ENCODE peak calls at places on chromosomes 3 and 15, in four cellular contexts. One of them, this sample, is unnamed.
A peak's percentile ranks its signal among the peaks of the same experiment; 100 is the strongest.

GRCh38 chr3:104933981-104934380 is 432.7 kb upstream of the ALCAM start:
- DNase-seq in stomach: no peak
- DNase-seq in ovary: no peak
- DNase-seq in heart left ventricle: no peak
- DNase-seq in this sample: no peak

GRCh38 chr3:73727854-73728253 is 103.1 kb upstream of the PDZRN3 start:
- DNase-seq in stomach: no peak
- DNase-seq in ovary: no peak
- DNase-seq in heart left ventricle: no peak
- DNase-seq in this sample: no peak

GRCh38 chr15:46296797-46297196 is 662.0 kb downstream of the SQOR start:
- DNase-seq in stomach: no peak
- DNase-seq in ovary: no peak
- DNase-seq in heart left ventricle: no peak
- DNase-seq in this sample: no peak

GRCh38 chr3:160676547-160677303 is at the start of gene ARL14:
- DNase-seq in stomach: peak; percentile 39
- DNase-seq in ovary: no peak
- DNase-seq in heart left ventricle: no peak
- DNase-seq in this sample: no peak

GRCh38 chr15:100759116-100759515 is 120.5 kb upstream of the ALDH1A3 start:
- DNase-seq in stomach: no peak
- DNase-seq in ovary: no peak
- DNase-seq in heart left ventricle: no peak
- DNase-seq in this sample: peak; percentile 36

GRCh38 chr3:180319461-180319860 is 282.5 kb upstream of the TTC14 start:
- DNase-seq in stomach: no peak
- DNase-seq in ovary: no peak
- DNase-seq in heart left ventricle: no peak
- DNase-seq in this sample: no peak

GRCh38 chr15:63156086-63156707 is 1.1 kb downstream of the RPS27L start:
- DNase-seq in stomach: no peak
- DNase-seq in ovary: no peak
- DNase-seq in heart left ventricle: no peak
- DNase-seq in this sample: no peak

GRCh38 chr3:60339310-60339709 is 911.9 kb downstream of the FHIT start:
- DNase-seq in stomach: no peak
- DNase-seq in ovary: no peak
- DNase-seq in heart left ventricle: no peak
- DNase-seq in this sample: no peak

GRCh38 chr15:88878720-88879184 is 16.6 kb downstream of the HAPLN3 start:
- DNase-seq in stomach: peak; percentile 47
- DNase-seq in ovary: no peak
- DNase-seq in heart left ventricle: peak; percentile 40
- DNase-seq in this sample: no peak

GRCh38 chr3:42638339-42638842 is 15.1 kb upstream of the ZBTB47 start:
- DNase-seq in stomach: no peak
- DNase-seq in ovary: no peak
- DNase-seq in heart left ventricle: no peak
- DNase-seq in this sample: no peak

GRCh38 chr3:129207347-129207947 is 23.8 kb upstream of the CNBP start:
- DNase-seq in stomach: no peak
- DNase-seq in ovary: no peak
- DNase-seq in heart left ventricle: no peak
- DNase-seq in this sample: no peak

GRCh38 chr3:20185364-20185732 is 658 bp downstream of the SGO1 start:
- DNase-seq in stomach: no peak
- DNase-seq in ovary: no peak
- DNase-seq in heart left ventricle: no peak
- DNase-seq in this sample: no peak

GRCh38 chr15:85094685-85095084 is 113.0 kb downstream of the PDE8A start:
- DNase-seq in stomach: no peak
- DNase-seq in ovary: no peak
- DNase-seq in heart left ventricle: no peak
- DNase-seq in this sample: no peak

GRCh38 chr3:106957021-106957420 is 420.2 kb upstream of the CCDC54 start:
- DNase-seq in stomach: no peak
- DNase-seq in ovary: no peak
- DNase-seq in heart left ventricle: no peak
- DNase-seq in this sample: no peak

GRCh38 chr15:50777045-50777444 is 11.5 kb upstream of the SPPL2A start:
- DNase-seq in stomach: no peak
- DNase-seq in ovary: no peak
- DNase-seq in heart left ventricle: no peak
- DNase-seq in this sample: peak; percentile 68
- TF ChIP-seq CTCF in stomach: no peak
- TF ChIP-seq CTCF in ovary: no peak
- TF ChIP-seq CTCF in heart left ventricle: no peak
- TF ChIP-seq CTCF in this sample: no peak

GRCh38 chr3:194750409-194750808 is 64.7 kb downstream of the FAM43A start:
- DNase-seq in stomach: no peak
- DNase-seq in ovary: no peak
- DNase-seq in heart left ventricle: no peak
- DNase-seq in this sample: peak; percentile 34
- H3K4me3 ChIP-seq in stomach: no peak overlapping the region
- H3K4me3 ChIP-seq in ovary: no peak overlapping the region
- H3K4me3 ChIP-seq in heart left ventricle: no peak overlapping the region
- H3K4me3 ChIP-seq in this sample: no peak overlapping the region

GRCh38 chr3:52703356-52703755 is 2.2 kb downstream of the GLT8D1 start:
- DNase-seq in stomach: no peak
- DNase-seq in ovary: no peak
- DNase-seq in heart left ventricle: no peak
- DNase-seq in this sample: no peak

GRCh38 chr3:52707585-52707984 is 1.7 kb downstream of the SPCS1 start:
- DNase-seq in stomach: no peak
- DNase-seq in ovary: no peak
- DNase-seq in heart left ventricle: no peak
- DNase-seq in this sample: no peak

GRCh38 chr3:52705688-52706686 is at the start of the genes GLT8D1 and SPCS1:
- DNase-seq in stomach: peak; percentile 82
- DNase-seq in ovary: peak; percentile 83
- DNase-seq in heart left ventricle: peak; percentile 91
- DNase-seq in this sample: peak; percentile 70

GRCh38 chr3:52704611-52705437 is 767 bp downstream of the GLT8D1 start:
- DNase-seq in stomach: no peak
- DNase-seq in ovary: no peak
- DNase-seq in heart left ventricle: peak; percentile 37
- DNase-seq in this sample: no peak

GRCh38 chr3:52705438-52705687 is 228 bp downstream of the GLT8D1 start:
- DNase-seq in stomach: no peak
- DNase-seq in ovary: no peak
- DNase-seq in heart left ventricle: no peak
- DNase-seq in this sample: no peak
- TF ChIP-seq POLR2A in stomach: no peak
- TF ChIP-seq POLR2A in ovary: no peak
- TF ChIP-seq POLR2A in heart left ventricle: no peak
- TF ChIP-seq POLR2A in this sample: no peak

GRCh38 chr15:83270176-83270575 is 14.3 kb downstream of the BNC1 start:
- DNase-seq in stomach: no peak
- DNase-seq in ovary: no peak
- DNase-seq in heart left ventricle: no peak
- DNase-seq in this sample: no peak

GRCh38 chr15:83276661-83277060 is 7.8 kb downstream of the BNC1 start:
- DNase-seq in stomach: no peak
- DNase-seq in ovary: no peak
- DNase-seq in heart left ventricle: no peak
- DNase-seq in this sample: no peak

GRCh38 chr15:83278191-83278590 is 6.3 kb downstream of the BNC1 start:
- DNase-seq in stomach: no peak
- DNase-seq in ovary: no peak
- DNase-seq in heart left ventricle: no peak
- DNase-seq in this sample: no peak

GRCh38 chr15:83275412-83275811 is 9.1 kb downstream of the BNC1 start:
- DNase-seq in stomach: no peak
- DNase-seq in ovary: no peak
- DNase-seq in heart left ventricle: no peak
- DNase-seq in this sample: no peak
- TF ChIP-seq CTCF in stomach: no peak
- TF ChIP-seq CTCF in ovary: no peak
- TF ChIP-seq CTCF in heart left ventricle: no peak
- TF ChIP-seq CTCF in this sample: no peak

DNA sequence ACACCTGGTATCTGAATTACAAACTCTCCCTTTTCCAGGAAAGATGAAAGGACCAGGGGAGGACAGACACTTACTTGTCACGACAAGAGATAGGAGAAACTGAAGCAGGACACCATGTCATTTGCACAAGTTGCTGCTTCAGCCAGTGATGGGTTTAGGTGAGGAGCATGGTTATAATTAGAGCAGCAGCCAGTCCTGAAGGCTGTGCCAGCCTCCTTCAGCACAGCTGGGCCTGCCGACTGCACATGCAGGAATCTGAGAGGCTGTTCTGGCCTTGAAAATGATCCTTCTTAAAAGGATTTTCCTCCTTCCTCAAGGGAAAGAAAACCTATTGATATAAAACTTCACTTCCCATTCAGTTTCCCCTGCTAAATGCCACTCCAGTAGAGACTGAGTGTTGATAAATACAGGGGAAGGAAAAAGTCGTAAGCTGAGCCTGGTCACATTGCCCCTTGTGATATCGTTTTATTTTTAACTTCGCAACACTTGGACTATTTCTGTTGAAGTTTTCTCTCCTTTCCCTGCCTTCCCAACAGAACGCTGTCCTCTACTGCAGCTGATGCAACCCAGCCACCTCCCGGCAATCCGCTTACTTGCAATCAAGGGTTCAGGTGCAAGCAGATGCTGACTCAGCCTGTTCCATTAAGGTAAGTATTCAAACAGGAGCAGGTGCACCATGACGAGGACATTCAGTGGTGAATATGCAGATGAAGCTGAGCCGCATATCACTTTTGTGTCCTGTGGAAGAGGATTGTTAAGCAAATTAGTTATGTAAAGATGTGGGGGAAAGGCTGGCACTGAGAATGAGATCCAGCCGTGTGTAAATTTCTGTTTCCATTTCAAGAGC is at the start of gene FBXO40:
- DNase-seq in stomach: no peak
- DNase-seq in ovary: peak; percentile 20
- DNase-seq in heart left ventricle: peak; percentile 73
- DNase-seq in this sample: no peak
- H3K4me3 ChIP-seq in stomach: no peak within 1 kb of the TSS
- H3K4me3 ChIP-seq in ovary: no peak within 1 kb of the TSS
- H3K4me3 ChIP-seq in heart left ventricle: peak within 1 kb of the TSS; percentile 27
- H3K4me3 ChIP-seq in this sample: no peak within 1 kb of the TSS

DNA sequence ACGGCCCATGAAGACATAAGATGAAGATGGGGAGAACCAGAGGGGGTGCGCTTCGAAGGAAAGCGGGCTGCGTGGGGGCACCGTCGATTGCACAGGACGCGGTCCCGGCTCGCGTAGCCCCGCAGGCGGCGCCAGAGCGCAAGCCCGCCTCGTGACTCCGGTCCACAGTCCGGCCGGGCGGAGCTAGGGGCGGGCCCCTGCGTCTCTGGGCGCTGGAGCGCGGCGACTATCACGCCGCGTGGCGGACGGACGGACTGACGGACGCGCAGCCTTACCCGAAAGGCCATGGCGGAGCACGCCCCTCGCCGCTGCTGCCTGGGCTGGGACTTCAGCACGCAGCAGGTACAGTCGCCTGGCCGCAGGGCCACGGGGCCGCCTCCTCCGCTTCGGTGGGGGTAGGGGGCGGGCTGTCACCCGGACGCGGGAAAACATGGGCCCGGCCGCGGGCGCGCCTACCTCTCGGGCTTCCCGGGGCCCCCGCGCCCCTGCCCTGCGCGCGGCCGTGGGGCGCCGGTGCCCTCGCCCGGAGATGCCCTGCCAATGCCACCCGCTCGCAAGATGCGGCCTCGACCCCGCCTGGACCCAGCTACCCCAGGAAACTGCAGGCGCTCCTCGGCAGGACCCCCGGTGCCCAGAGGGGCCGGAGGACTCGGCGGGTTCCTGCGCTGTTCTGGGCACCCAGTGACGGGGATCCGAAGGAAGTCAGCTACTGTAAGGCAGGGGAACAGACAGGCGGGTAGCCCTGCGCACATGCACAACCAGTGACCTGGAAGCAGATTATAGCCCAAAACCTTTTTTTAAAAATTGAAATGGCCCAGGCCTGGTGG is at the start of gene XYLB:
- DNase-seq in stomach: peak; percentile 91
- DNase-seq in ovary: peak; percentile 82
- DNase-seq in heart left ventricle: peak; percentile 91
- DNase-seq in this sample: peak; percentile 97
- TF ChIP-seq POLR2A in stomach: no peak
- TF ChIP-seq POLR2A in ovary: no peak
- TF ChIP-seq POLR2A in heart left ventricle: peak; percentile 29
- TF ChIP-seq POLR2A in this sample: no peak

GRCh38 chr3:191804935-191805334 is 344.0 kb downstream of the PYDC2 start:
- DNase-seq in stomach: no peak
- DNase-seq in ovary: no peak
- DNase-seq in heart left ventricle: no peak
- DNase-seq in this sample: no peak
- TF ChIP-seq CTCF in stomach: no peak
- TF ChIP-seq CTCF in ovary: no peak
- TF ChIP-seq CTCF in heart left ventricle: no peak
- TF ChIP-seq CTCF in this sample: no peak

GRCh38 chr3:71132995-71133730 is 450.4 kb downstream of the FOXP1 start:
- DNase-seq in stomach: no peak
- DNase-seq in ovary: no peak
- DNase-seq in heart left ventricle: no peak
- DNase-seq in this sample: no peak

GRCh38 chr3:71133874-71134273 is 449.7 kb downstream of the FOXP1 start:
- DNase-seq in stomach: no peak
- DNase-seq in ovary: no peak
- DNase-seq in heart left ventricle: no peak
- DNase-seq in this sample: no peak

GRCh38 chr3:71131385-71131871 is 452.1 kb downstream of the FOXP1 start:
- DNase-seq in stomach: no peak
- DNase-seq in ovary: no peak
- DNase-seq in heart left ventricle: no peak
- DNase-seq in this sample: no peak

GRCh38 chr3:71130516-71131384 is 452.8 kb downstream of the FOXP1 start:
- DNase-seq in stomach: peak; percentile 71
- DNase-seq in ovary: peak; percentile 76
- DNase-seq in heart left ventricle: peak; percentile 70
- DNase-seq in this sample: peak; percentile 75

GRCh38 chr3:71131893-71132314 is 451.6 kb downstream of the FOXP1 start:
- DNase-seq in stomach: no peak
- DNase-seq in ovary: peak; percentile 30
- DNase-seq in heart left ventricle: peak; percentile 47
- DNase-seq in this sample: no peak
- H3K4me3 ChIP-seq in stomach: peak overlapping the region; percentile 47
- H3K4me3 ChIP-seq in ovary: no peak overlapping the region
- H3K4me3 ChIP-seq in heart left ventricle: no peak overlapping the region
- H3K4me3 ChIP-seq in this sample: no peak overlapping the region

DNA sequence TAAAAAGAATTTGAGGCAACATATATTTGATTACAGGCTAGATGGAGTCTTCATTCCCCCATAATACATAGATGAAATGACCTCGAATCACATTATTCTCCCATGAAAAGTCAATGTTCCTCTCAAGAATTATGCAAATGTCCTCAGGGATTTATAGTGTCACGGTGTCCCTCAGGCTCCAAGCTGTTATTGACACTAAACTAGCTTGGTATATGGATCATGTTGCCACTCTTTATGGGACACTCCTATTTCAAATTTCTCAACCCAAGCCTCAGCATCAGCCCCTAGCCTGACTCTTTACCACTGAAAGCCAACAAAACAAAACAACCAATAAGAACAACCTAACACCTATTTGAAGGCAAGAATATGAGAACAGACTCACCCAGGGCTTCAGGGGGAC is 139.8 kb downstream of the TPRG1 start:
- DNase-seq in stomach: no peak
- DNase-seq in ovary: no peak
- DNase-seq in heart left ventricle: no peak
- DNase-seq in this sample: no peak
- TF ChIP-seq POLR2A in stomach: no peak
- TF ChIP-seq POLR2A in ovary: no peak
- TF ChIP-seq POLR2A in heart left ventricle: no peak
- TF ChIP-seq POLR2A in this sample: no peak